ENCODE peak calls at places on chromosomes 11 and 22, in nine cellular contexts. S is HepG2, Z is brain microvascular endothelial cell, Q is dorsolateral prefrontal cortex, U is Peyer's patch, K is cardiac fibroblast, M is AG04450, L is thoracic aorta, B is fibroblast of the aortic adventitia. X is an unnamed sample.
A peak's percentile ranks its signal among the peaks of the same experiment; 100 is the strongest.

GRCh38 chr22:30636226-30637077 is 871 bp downstream of the SLC35E4 start:
- DNase-seq in S (no peak), Z (no peak), M (no peak), Q (peak; percentile 28), B (peak; percentile 7), L (no peak), K (peak; percentile 26), U (peak; percentile 56), X (no peak)

GRCh38 chr11:96246718-96247540 is 96.1 kb downstream of the MAML2 start:
- DNase-seq in K (peak; percentile 61), L (no peak), B (no peak), M (no peak), Z (peak; percentile 65), Q (no peak), S (peak; percentile 86), U (no peak), X (peak; percentile 78)

GRCh38 chr11:12598330-12599256 is 75.6 kb upstream of the TEAD1 start:
- DNase-seq in L (no peak), U (no peak), M (no peak), K (peak; percentile 50), Q (no peak), S (no peak), Z (peak; percentile 25), B (no peak), X (peak; percentile 75)

GRCh38 chr11:63915961-63916836 is 765 bp downstream of the RCOR2 start:
- DNase-seq in M (no peak), Q (peak; percentile 55), S (peak; percentile 53), L (no peak), U (peak; percentile 67), K (no peak), Z (no peak), B (peak; percentile 16), X (peak; percentile 24)

GRCh38 chr11:111797145-111797581 is 31.0 kb upstream of the PPP2R1B start:
- DNase-seq in Z (no peak), B (peak; percentile 68), L (no peak), Q (no peak), U (no peak), K (peak; percentile 68), S (no peak), M (no peak), X (peak; percentile 67)

GRCh38 chr22:26401726-26402125 is 27.3 kb upstream of the ASPHD2 start:
- DNase-seq in U (no peak), Z (no peak), M (no peak), Q (no peak), B (no peak), S (no peak), K (no peak), L (no peak), X (no peak)

GRCh38 chr11:134665571-134666268 is 253.7 kb upstream of the B3GAT1 start:
- DNase-seq in K (no peak), B (no peak), S (no peak), Q (no peak), L (no peak), Z (no peak), U (no peak), M (no peak), X (no peak)

GRCh38 chr22:42986115-42986514 is 28.8 kb downstream of the PACSIN2 start:
- DNase-seq in K (no peak), Q (no peak), Z (no peak), M (no peak), S (no peak), B (no peak), L (no peak), U (no peak), X (no peak)

GRCh38 chr11:62435741-62436485 is 17.1 kb downstream of the SCGB1A1 start:
- DNase-seq in Z (no peak), U (no peak), M (no peak), Q (no peak), S (no peak), B (no peak), K (no peak), L (no peak), X (no peak)

GRCh38 chr11:75196426-75196825 is 44.1 kb upstream of the TPBGL start:
- DNase-seq in U (no peak), K (no peak), L (no peak), Q (no peak), B (no peak), S (no peak), M (no peak), Z (no peak), X (no peak)

GRCh38 chr11:43576834-43577521 is 103.6 kb upstream of the HSD17B12 start:
- DNase-seq in K (peak; percentile 62), B (peak; percentile 53), Q (no peak), Z (peak; percentile 43), S (peak; percentile 32), L (no peak), M (no peak), U (no peak), X (peak; percentile 60)

GRCh38 chr11:125423247-125423849 is 72.7 kb downstream of the FEZ1 start:
- DNase-seq in B (no peak), L (no peak), Q (no peak), S (peak; percentile 7), M (no peak), U (no peak), K (no peak), Z (no peak), X (peak; percentile 11)

GRCh38 chr11:94283678-94284077 is 20.7 kb upstream of the IZUMO1R start:
- DNase-seq in Q (no peak), L (no peak), B (peak; percentile 12), U (no peak), M (no peak), S (no peak), K (no peak), Z (no peak), X (no peak)

GRCh38 chr22:38700789-38701628 is at the start of gene JOSD1:
- DNase-seq in Q (peak; percentile 96), M (peak; percentile 82), L (peak; percentile 79), K (peak; percentile 93), Z (peak; percentile 88), U (peak; percentile 98), B (peak; percentile 94), S (peak; percentile 74), X (peak; percentile 95)

GRCh38 chr11:113935858-113936257 is 31.3 kb downstream of the HTR3B start:
- DNase-seq in S (no peak), M (no peak), K (no peak), Z (no peak), U (no peak), B (no peak), Q (no peak), L (no peak), X (no peak)

GRCh38 chr11:113932788-113933187 is 28.2 kb downstream of the HTR3B start:
- DNase-seq in B (no peak), Q (no peak), U (no peak), L (no peak), M (no peak), K (no peak), Z (no peak), S (no peak), X (no peak)

GRCh38 chr11:113937918-113938317 is 33.3 kb downstream of the HTR3B start:
- DNase-seq in L (no peak), K (no peak), Z (no peak), M (no peak), U (no peak), Q (no peak), B (no peak), S (no peak), X (no peak)

GRCh38 chr11:113934797-113935196 is 30.2 kb downstream of the HTR3B start:
- DNase-seq in B (no peak), Z (no peak), L (no peak), Q (no peak), S (no peak), M (no peak), U (no peak), K (no peak), X (no peak)
- H3K4me3 ChIP-seq in B (no peak overlapping the region), Z (no peak overlapping the region), L (no peak overlapping the region), Q (no peak overlapping the region), S (no peak overlapping the region), M (no peak overlapping the region), U (no peak overlapping the region), K (no peak overlapping the region), X (no peak overlapping the region)

GRCh38 chr11:29985248-29985647 is 31.6 kb downstream of the KCNA4 start:
- DNase-seq in B (no peak), M (no peak), K (no peak), L (no peak), U (no peak), Z (no peak), S (no peak), Q (no peak), X (no peak)
- TF ChIP-seq CTCF in B (no peak), M (no peak), K (no peak), L (no peak), U (no peak), Z (no peak), S (no peak), Q (no peak), X (no peak)

DNA sequence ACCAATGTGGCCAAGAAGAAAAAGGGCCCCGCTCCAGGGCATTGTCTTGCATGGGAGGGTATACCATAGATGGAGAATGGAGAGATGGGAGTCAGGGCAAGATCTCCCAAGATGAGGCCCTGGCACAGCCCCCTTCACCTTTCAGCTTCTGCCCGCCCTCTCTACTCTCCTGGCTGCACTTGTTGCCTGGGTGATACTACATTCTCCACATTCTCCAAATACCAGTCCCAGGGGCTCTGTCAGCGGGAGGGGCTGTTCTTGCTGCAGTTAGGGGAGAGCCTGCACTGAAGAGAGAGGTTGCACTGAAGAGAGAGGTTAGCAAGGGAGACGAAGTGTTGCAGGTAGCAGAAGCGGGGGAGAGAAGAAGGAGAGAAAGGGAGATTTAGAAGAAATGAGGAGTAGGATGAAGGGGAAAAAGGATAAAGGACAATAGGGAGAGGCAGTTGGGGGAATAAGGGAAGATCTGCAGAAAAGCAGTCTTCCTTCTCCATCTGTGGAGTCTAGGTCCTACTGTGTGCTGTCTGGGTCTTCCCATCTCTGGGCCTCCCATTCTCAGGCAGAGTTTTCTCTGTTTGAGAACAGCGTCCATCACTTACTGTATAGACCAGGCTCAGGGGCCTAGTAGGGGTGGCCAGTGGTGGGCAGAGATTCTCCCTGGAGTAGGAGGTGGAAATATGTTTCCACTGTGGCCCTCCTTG is 8.0 kb downstream of the PHLDB1 start:
- DNase-seq in Z (no peak), Q (no peak), L (no peak), U (peak; percentile 28), S (peak; percentile 58), B (no peak), M (no peak), K (no peak), X (peak; percentile 68)
- H3K4me3 ChIP-seq in Z (no peak overlapping the region), Q (no peak overlapping the region), L (no peak overlapping the region), U (no peak overlapping the region), S (no peak overlapping the region), B (no peak overlapping the region), M (no peak overlapping the region), K (no peak overlapping the region), X (no peak overlapping the region)

DNA sequence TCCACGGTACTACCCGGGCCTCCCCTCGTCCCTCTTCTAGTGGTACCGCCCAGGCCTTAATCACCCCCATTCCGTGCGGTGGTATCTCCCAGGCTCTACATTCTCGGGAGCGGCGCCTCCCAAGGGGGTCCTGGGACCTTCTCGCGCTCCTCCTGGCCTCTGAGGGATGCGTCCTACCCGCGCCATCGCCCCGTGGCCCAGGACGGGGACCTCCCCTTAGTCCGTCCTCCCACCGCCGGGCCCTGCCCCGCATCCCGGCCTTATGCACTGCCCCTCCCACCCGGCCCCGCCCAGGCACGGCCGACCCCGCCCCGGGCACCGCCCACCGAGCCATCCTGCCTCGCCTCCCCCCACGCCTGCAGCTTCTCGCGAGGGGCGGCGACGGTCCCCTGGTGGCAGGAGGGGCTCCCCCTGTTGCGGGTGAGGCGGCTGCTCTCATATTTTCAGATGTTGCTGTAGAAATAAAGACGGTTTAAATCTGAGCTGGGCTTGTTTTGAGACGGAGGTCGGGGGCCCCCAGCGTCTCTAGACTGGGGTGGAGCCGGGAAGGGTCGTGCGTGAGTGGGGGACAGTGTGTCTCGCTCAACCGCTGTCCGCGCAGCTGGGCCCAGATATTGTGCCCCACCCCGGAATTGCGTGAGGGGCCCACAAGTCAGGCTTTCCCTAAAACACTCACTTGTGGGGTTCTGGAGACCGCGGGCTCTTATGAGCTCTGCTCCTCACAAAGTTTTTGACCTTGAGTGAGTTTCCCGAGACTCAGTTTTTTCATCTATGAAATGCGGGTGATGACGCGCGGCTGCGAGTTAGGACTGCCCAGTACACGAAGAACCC is 845 bp upstream of the RAB1B start:
- DNase-seq in S (peak; percentile 57), U (peak; percentile 94), K (peak; percentile 89), B (peak; percentile 80), M (peak; percentile 58), Z (peak; percentile 75), Q (peak; percentile 80), L (peak; percentile 75), X (peak; percentile 92)
- TF ChIP-seq CTCF in S (peak; percentile 31), U (no peak), K (no peak), B (no peak), M (peak; percentile 38), Z (peak; percentile 25), Q (peak; percentile 21), L (peak; percentile 47), X (no peak)

X was measured in choroid plexus epithelial cell.